ENCODE peak calls at places on chromosomes 7 and 10, in ten cellular contexts. Z is HepG2, Q is HCT116, I is IMR-90, Y is colonic mucosa, G is astrocyte, D is PC-3, M is endodermal cell, W is GM12878, R is endothelial cell of umbilical vein. L is an unnamed sample. For H3K4me1, the result is how much of the 10 kb centered on the place peaks cover.

GRCh38 chr7:11557627-11558026 is 274.4 kb downstream of the THSD7A start:
- DNase-seq in R (peak), M (peak), Q (peak), G (peak), Z (peak), W (no peak), I (no peak), D (peak), Y (peak), L (peak)

GRCh38 chr10:80204193-80204714 is 1.1 kb downstream of the ANXA11 start:
- DNase-seq in D (peak), Q (no peak), Z (peak), Y (peak), I (no peak), M (peak), G (no peak), W (no peak), R (no peak), L (peak)

GRCh38 chr7:47482013-47482761 is 99.7 kb downstream of the TNS3 start:
- DNase-seq in Q (no peak), M (no peak), W (no peak), D (peak), R (peak), Z (no peak), I (peak), Y (no peak), G (peak), L (no peak)

GRCh38 chr7:24604640-24605039 is 31.4 kb downstream of the PALS2 start:
- DNase-seq in Z (no peak), R (no peak), D (no peak), G (no peak), Q (no peak), I (no peak), W (no peak), Y (no peak), M (peak), L (no peak)

GRCh38 chr10:71423268-71423667 is 26.5 kb downstream of the CDH23 start:
- DNase-seq in R (no peak), D (no peak), G (no peak), Y (no peak), Z (no peak), W (no peak), M (peak), I (no peak), Q (no peak), L (no peak)

GRCh38 chr10:88116491-88116890 is 253.1 kb downstream of the PTEN start:
- DNase-seq in D (no peak), I (peak), R (no peak), W (no peak), Q (no peak), Y (no peak), G (peak), M (no peak), Z (no peak), L (peak)

GRCh38 chr10:120946497-120946896 is 95.3 kb downstream of the WDR11 start:
- DNase-seq in Z (no peak), M (no peak), D (no peak), R (no peak), G (no peak), I (no peak), Q (no peak), Y (no peak), W (no peak), L (no peak)

GRCh38 chr7:128284102-128284501 is 43.0 kb downstream of the LEP start:
- DNase-seq in I (no peak), Z (no peak), W (no peak), Y (no peak), Q (no peak), G (no peak), D (no peak), R (no peak), M (no peak), L (no peak)

DNA sequence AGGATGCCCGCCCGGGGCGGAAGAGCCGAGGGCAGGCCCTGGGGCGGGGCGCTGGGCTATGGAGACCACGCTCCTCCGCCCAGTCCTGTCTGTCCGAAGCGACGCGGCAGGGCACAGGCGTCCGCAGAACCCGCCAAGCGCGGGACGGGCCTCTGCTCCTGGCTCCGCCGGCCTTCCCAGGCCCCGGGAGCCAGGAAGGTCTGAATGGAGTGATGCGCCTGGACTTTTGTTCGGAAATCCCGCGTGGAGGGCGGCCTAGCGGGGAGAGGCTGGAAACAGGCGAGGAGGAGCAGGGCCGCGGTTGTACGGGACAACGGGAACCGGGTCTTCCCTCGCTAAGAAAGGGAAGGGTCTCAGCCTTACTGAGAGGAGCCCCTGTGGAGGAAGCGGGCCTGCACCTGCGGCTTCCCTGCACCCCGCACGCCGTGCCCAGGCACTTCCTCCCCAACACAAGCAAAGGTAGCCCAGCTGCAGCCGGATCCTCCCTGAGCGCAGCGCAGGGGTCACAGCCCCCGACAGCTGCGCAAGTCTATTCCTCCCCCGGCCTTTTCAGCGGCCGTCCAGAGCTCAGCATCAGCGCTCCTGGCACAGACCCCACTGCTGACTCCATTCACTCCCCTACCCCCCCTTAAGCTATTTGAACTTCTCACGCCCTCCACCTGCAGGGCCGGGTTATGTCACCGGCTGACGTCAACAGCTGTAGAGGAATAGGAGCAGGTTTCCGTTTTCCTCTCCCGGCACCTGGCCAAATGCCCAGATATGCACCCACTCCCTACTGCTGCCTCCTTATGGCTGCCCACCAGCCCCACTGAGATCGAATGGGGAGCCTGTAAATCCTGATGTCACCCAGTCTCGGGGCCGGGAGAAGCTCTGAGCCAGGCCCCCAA is 143.2 kb upstream of the RET start:
- DNase-seq in G (no peak), Z (no peak), Y (peak), I (peak), R (peak), D (no peak), M (peak), W (no peak), Q (no peak), L (no peak)
- H3K4me3 ChIP-seq in G (no peak), Z (no peak), Y (peak), I (no peak), R (no peak), D (no peak), M (peak), W (no peak), Q (no peak), L (no peak)

GRCh38 chr7:71633571-71634008 is 501.6 kb downstream of the GALNT17 start:
- DNase-seq in M (peak), G (peak), R (no peak), I (peak), Q (no peak), Y (no peak), Z (peak), W (no peak), D (peak), L (no peak)
- H3K9ac ChIP-seq in M (no peak), G (peak), R (no peak), I (no peak), Q (no peak), Y (no peak), Z (no peak), W (no peak), D (no peak), L (no peak)

GRCh38 chr7:3461923-3462322 is 160.9 kb downstream of the SDK1 start:
- DNase-seq in Z (no peak), Q (no peak), G (no peak), Y (no peak), D (no peak), I (no peak), W (no peak), R (no peak), M (no peak), L (no peak)
- H3K4me1 ChIP-seq in Z (under half), Q (under half), G (under half), Y (under half), D (under half), I (under half), W (under half), R (under half), M (under half), L (under half)

GRCh38 chr10:123882177-123882576 is 9.4 kb downstream of the CPXM2 start:
- DNase-seq in W (no peak), Y (no peak), I (no peak), D (no peak), M (no peak), Q (no peak), R (no peak), Z (no peak), G (no peak), L (no peak)
- H3K4me3 ChIP-seq in W (no peak), Y (no peak), I (no peak), D (no peak), M (no peak), Q (no peak), R (no peak), Z (no peak), G (no peak), L (no peak)

DNA sequence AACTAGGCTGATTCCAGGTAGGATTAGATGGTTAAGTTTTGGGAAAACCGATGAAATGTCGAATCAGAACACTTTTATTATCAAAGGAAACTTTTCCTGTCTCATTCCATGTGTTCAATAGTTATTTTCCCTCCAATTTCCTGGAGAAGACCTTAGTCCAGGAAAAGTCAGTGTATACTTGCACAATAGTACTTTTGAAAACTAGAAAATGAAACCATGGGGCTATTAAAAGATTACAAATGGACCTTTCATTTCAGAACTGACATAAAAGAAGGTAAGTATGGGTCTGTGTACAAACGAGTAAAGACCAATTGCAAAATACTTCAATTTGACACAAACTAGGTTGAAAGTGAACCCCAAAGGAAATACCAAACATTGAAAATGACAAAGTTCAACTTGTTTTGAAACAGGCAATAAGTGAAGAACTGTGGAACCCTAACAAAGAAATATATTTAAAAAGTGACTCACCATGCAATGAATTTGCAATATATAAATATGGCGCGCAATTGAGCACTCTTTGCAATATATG is 2.1 kb downstream of the AVPI1 start:
- DNase-seq in M (no peak), I (peak), G (no peak), R (no peak), Y (no peak), W (no peak), Z (peak), Q (no peak), D (peak), L (no peak)
- H3K9ac ChIP-seq in M (no peak), I (peak), G (no peak), R (no peak), Y (peak), W (no peak), Z (peak), Q (peak), D (no peak), L (no peak)

GRCh38 chr10:96708456-96708855 is 11.9 kb downstream of the PIK3AP1 start:
- DNase-seq in R (no peak), Z (no peak), W (no peak), Q (no peak), G (no peak), D (no peak), Y (no peak), I (no peak), M (no peak), L (peak)

GRCh38 chr10:96711048-96711713 is 9.1 kb downstream of the PIK3AP1 start:
- DNase-seq in Y (no peak), W (no peak), Z (no peak), M (no peak), I (no peak), R (no peak), D (no peak), Q (no peak), G (no peak), L (no peak)

GRCh38 chr10:96706331-96706853 is 13.9 kb downstream of the PIK3AP1 start:
- DNase-seq in Q (no peak), Y (no peak), Z (no peak), I (no peak), G (no peak), M (no peak), R (no peak), W (no peak), D (no peak), L (no peak)

GRCh38 chr10:96705134-96705533 is 15.2 kb downstream of the PIK3AP1 start:
- DNase-seq in Q (no peak), M (no peak), D (no peak), Z (no peak), I (no peak), W (no peak), Y (no peak), G (no peak), R (no peak), L (no peak)

GRCh38 chr10:96709525-96709924 is 10.8 kb downstream of the PIK3AP1 start:
- DNase-seq in Y (no peak), R (no peak), Z (no peak), I (no peak), M (no peak), Q (no peak), G (no peak), W (no peak), D (no peak), L (peak)
- H3K4me1 ChIP-seq in Y (under half), R (under half), Z (under half), I (under half), M (under half), Q (under half), G (under half), W (under half), D (under half), L (half or more)

DNA sequence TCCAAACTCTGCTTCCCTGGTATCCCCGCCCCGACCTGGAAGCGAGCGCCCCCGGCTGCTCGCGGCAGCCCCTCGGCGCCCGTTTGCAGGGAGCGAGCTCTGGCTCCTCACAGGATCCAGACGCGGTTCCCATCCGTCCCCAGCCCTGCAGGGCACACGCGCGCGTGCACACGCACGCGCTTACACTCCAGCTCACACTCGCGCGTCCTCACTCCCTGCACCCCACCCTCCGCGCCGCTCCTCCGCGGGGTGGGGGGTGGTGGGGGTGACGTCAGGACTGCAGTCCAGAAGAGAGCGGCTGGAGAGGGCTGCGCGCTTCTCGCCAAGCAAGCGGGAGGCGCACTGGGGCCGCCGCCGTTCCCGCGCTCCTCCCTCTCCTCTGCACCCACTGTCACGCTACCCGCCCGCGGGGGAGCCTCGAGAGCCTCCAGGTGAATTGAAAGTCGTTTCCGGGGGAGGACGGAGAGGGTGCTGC is 255.6 kb downstream of the OTUD1 start:
- DNase-seq in I (no peak), R (no peak), W (no peak), D (no peak), Y (no peak), Q (no peak), G (no peak), M (peak), Z (no peak), L (no peak)
- H3K4me3 ChIP-seq in I (no peak), R (no peak), W (no peak), D (no peak), Y (no peak), Q (no peak), G (no peak), M (peak), Z (no peak), L (no peak)